ENCODE peak calls at places on chromosomes 4 and X, in eight cellular contexts. U is right lobe of liver; A is stomach; I is nephron progenitor cell; L is fibroblast of lung; V is BE2C; J is OCI-LY7; B is CD4-positive, alpha-beta T cell. S is an unnamed sample.
A peak's percentile ranks its signal among the peaks of the same experiment; 100 is the strongest.

GRCh38 chrX:1212532-1212931 is at the start of gene CRLF2:
- DNase-seq in L (no peak), A (no peak), B (no peak), U (no peak), V (no peak), I (no peak), J (peak; percentile 44), S (peak; percentile 64)

GRCh38 chrX:8629871-8630270 is 102.1 kb downstream of the ANOS1 start:
- DNase-seq in I (no peak), L (no peak), J (no peak), V (no peak), A (no peak), B (no peak), U (no peak), S (no peak)

GRCh38 chrX:56759736-56760409 is 30.8 kb downstream of the NBDY start:
- DNase-seq in V (no peak), U (no peak), B (peak; percentile 44), J (no peak), L (no peak), A (no peak), I (no peak), S (no peak)

GRCh38 chr4:150007512-150007911 is 70.7 kb upstream of the DCLK2 start:
- DNase-seq in V (no peak), L (no peak), I (no peak), U (no peak), J (no peak), B (no peak), A (no peak), S (no peak)

GRCh38 chr4:146243141-146243882 is 29.0 kb downstream of the REELD1 start:
- DNase-seq in J (peak; percentile 10), U (no peak), L (no peak), I (peak; percentile 42), A (no peak), B (peak; percentile 13), V (no peak), S (peak; percentile 84)

GRCh38 chr4:95537967-95538485 is 10.7 kb downstream of the UNC5C start:
- DNase-seq in V (no peak), I (no peak), B (no peak), J (no peak), U (no peak), A (no peak), L (no peak), S (no peak)

GRCh38 chr4:136818811-136819210 is 713.5 kb downstream of the PCDH18 start:
- DNase-seq in B (no peak), V (no peak), U (no peak), J (no peak), I (no peak), L (no peak), A (no peak), S (no peak)

GRCh38 chrX:42096262-42096939 is 173.0 kb upstream of the CASK start:
- DNase-seq in L (peak; percentile 92), I (no peak), V (no peak), A (peak; percentile 46), J (no peak), U (no peak), B (no peak), S (no peak)

GRCh38 chr4:93480452-93480851 is 348.1 kb upstream of the ATOH1 start:
- DNase-seq in L (no peak), I (no peak), A (no peak), U (no peak), V (no peak), B (no peak), J (no peak), S (no peak)

GRCh38 chr4:147829401-147830101 is 97.7 kb downstream of the ARHGAP10 start:
- DNase-seq in L (peak; percentile 79), V (no peak), A (peak; percentile 32), U (no peak), I (no peak), B (no peak), J (no peak), S (no peak)

GRCh38 chr4:54318904-54319303 is 89.8 kb downstream of the PDGFRA start:
- DNase-seq in A (no peak), I (peak; percentile 36), J (peak; percentile 56), U (no peak), B (no peak), L (peak; percentile 64), V (peak; percentile 15), S (peak; percentile 53)

DNA sequence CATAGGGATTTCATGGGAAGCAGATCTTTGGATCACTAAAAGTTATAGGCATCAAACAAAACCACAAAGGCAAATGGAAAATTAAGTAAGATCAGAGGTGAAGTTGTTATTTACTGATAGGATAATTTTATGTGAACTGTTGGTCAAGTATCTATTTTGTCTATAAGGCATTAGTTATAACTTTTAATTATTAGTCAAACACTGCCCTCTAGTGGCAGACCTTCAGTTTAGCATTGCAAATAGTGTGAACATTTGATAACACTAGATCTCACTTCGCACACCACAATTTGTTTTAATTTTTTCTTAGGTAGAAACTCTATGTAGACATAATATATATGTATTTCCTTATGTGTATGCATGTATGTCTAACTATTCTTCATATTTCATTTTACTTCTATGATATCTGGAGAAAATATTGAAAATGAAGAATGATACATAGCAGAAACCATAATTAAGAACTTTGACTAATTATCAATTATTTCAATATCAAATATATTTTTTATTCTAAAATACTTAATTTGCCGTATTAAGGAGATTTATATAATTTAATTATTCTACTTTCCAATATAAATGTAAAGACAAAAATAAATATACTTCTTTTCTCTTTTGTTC is 214.5 kb upstream of the TACR3 start:
- DNase-seq in J (peak; percentile 60), L (peak; percentile 55), V (peak; percentile 23), A (no peak), B (no peak), I (peak; percentile 40), U (no peak), S (peak; percentile 54)
- TF ChIP-seq CTCF in J (peak; percentile 95), L (peak; percentile 52), V (peak; percentile 60), A (no peak), B (peak; percentile 66), I (peak; percentile 84), U (peak; percentile 86), S (peak; percentile 38)

GRCh38 chr4:155526452-155527169 is 140.0 kb upstream of the GUCY1A1 start:
- DNase-seq in L (peak; percentile 88), J (no peak), U (no peak), V (no peak), A (no peak), I (no peak), B (no peak), S (no peak)

GRCh38 chr4:155530857-155531256 is 135.8 kb upstream of the GUCY1A1 start:
- DNase-seq in B (no peak), A (no peak), U (no peak), J (no peak), L (no peak), I (no peak), V (no peak), S (no peak)

GRCh38 chr4:155529761-155530160 is 136.9 kb upstream of the GUCY1A1 start:
- DNase-seq in A (no peak), J (no peak), L (no peak), I (no peak), B (no peak), V (no peak), U (no peak), S (no peak)

GRCh38 chr4:155530290-155530689 is 136.4 kb upstream of the GUCY1A1 start:
- DNase-seq in J (no peak), B (no peak), L (no peak), U (no peak), I (no peak), A (no peak), V (no peak), S (no peak)

DNA sequence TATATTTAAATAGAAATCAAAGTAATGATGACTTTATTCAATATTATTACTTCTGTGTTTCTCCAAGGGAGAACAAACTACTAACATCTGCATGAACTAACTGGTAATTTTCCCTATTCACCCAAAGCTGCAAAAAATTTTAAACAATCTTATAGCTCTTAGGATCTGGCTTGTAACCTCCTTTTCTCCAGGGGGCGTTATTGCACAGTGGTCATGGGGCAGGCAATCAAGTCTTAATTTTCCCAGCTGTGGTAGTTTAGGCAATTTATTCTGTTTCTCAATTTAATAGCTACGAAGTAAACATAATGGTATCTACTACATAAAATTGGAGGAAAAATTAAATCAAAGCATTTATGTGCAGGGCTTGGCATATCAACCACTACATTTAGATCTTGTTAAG is 137.5 kb upstream of the GUCY1A1 start:
- DNase-seq in U (no peak), L (peak; percentile 63), B (no peak), V (peak; percentile 53), J (no peak), A (no peak), I (no peak), S (peak; percentile 24)
- TF ChIP-seq CTCF in U (peak; percentile 45), L (no peak), B (no peak), V (peak; percentile 84), J (peak; percentile 45), A (no peak), I (peak; percentile 21), S (peak; percentile 37)

DNA sequence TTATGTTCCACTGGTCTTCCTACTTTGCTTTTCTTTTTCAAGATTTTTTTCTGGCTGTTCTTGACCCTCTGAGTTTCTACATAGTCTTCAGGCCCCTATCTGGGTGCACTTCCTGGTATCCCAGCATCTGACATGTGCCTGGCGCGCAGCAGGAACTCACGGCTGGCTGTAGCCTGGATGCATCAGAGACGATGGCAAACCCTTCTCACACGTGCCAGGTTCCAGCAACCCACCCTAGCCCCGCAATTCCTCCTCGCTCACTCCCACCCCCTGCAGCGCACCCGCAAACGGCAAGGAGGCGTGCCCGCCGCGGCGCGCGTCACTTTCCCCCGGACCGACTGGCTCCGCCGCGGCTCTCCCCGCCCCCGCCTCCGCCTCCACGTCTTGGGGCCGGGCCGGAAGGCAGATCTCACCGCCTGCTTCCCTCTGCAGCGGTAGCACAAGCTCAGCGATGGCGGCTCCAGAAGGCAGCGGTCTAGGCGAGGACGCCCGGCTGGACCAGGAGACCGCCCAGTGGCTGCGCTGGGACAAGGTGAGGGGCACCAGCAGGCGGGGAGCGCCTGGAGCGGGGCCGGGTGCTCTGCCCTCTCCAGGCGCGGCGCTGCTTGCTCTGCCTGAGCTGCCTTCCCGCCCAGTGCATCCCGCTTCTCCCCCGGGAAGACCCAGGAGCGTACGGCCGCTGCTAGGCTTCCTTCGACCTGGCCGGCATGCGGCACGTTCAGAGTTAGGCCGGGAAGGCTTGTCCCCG is at the start of gene PGM2:
- DNase-seq in V (peak; percentile 92), U (peak; percentile 94), L (peak; percentile 78), J (peak; percentile 92), I (peak; percentile 88), A (peak; percentile 89), B (peak; percentile 82), S (peak; percentile 96)
- TF ChIP-seq CTCF in V (no peak), U (peak; percentile 12), L (no peak), J (peak; percentile 21), I (no peak), A (no peak), B (no peak), S (no peak)

DNA sequence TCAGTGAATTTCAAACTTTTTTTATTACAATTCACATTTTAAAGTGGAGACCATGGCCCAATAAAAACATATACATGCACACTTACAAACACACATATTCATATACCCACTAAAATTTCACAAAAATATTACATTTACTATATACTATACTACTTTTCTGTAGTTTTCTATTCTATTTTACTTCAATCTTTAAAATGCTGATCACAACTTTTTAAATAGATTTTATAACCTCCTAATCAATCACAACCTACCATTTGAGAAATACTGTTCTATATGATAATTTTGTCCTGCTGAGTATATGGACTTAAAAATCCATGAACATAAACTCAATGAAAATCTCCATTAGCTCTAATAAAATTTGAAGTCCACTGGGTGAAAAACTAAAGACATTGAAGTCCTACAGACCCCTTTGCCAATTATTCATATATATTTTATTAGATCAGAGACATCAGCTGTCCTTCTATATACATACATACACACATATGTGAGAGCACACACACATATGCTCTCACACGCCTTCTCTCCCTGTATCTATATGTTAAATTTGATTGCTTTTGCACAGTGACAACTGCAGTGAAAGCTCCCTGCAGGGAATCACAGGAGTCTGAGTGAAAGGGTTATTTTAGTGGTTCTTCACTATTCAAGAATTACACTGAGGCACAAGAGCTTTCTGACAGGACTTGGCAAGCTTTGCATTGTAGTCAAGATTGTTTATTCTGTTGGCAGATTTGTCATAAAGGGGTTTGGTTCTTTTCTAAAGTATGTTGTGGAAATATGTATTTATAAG is 46.7 kb upstream of the PRDM8 start:
- DNase-seq in U (no peak), L (no peak), I (no peak), V (no peak), J (no peak), B (no peak), A (no peak), S (no peak)
- TF ChIP-seq CTCF in U (no peak), L (no peak), I (no peak), V (no peak), J (no peak), B (no peak), A (no peak), S (no peak)

S was measured in GM20000.